ENCODE peak calls at places on chromosome 1, in four cellular contexts. I is stimulated activated naive CD8-positive, alpha-beta T cell treated with anti-CD3 and anti-CD28 coated beads, Interleukin-15, Interleukin-2, amounts not matched to agents 100 U/mL and 50 U/mL, for 24 hours; S is iris pigment epithelial cell; F is A172. M is an unnamed sample.

GRCh38 chr1:78035121-78035520 is 10.6 kb upstream of the GIPC2 start:
- DNase-seq in I (no peak), S (peak; percentile 64), F (no peak), M (peak; percentile 21)

GRCh38 chr1:208741296-208741695 is 497.1 kb upstream of the PLXNA2 start:
- DNase-seq in I (no peak), S (no peak), F (peak; percentile 51), M (peak; percentile 72)

GRCh38 chr1:151839457-151840409 is at the start of gene C2CD4D:
- DNase-seq in I (peak; percentile 76), S (peak; percentile 16), F (no peak), M (no peak)

GRCh38 chr1:14149431-14149830 is 449.1 kb upstream of the KAZN start:
- DNase-seq in I (no peak), S (no peak), F (peak; percentile 62), M (peak; percentile 76)

GRCh38 chr1:236489710-236490377 is 33.9 kb upstream of the LGALS8 start:
- DNase-seq in I (no peak), S (peak; percentile 62), F (peak; percentile 71), M (peak; percentile 43)

GRCh38 chr1:1628656-1629429 is 3.1 kb upstream of the MMP23B start:
- DNase-seq in I (peak; percentile 58), S (no peak), F (no peak), M (peak; percentile 30)

GRCh38 chr1:117570988-117571409 is 34.8 kb upstream of the TENT5C start:
- DNase-seq in I (no peak), S (no peak), F (no peak), M (no peak)

GRCh38 chr1:6401673-6402072 is 8.1 kb upstream of the ACOT7 start:
- DNase-seq in I (no peak), S (no peak), F (no peak), M (no peak)

GRCh38 chr1:7558481-7558880 is 212.6 kb upstream of the VAMP3 start:
- DNase-seq in I (no peak), S (no peak), F (no peak), M (no peak)

GRCh38 chr1:32765561-32766327 is 51.4 kb downstream of the YARS1 start:
- DNase-seq in I (no peak), S (no peak), F (no peak), M (no peak)

GRCh38 chr1:8197493-8198282 is 120.2 kb upstream of the SLC45A1 start:
- DNase-seq in I (no peak), S (peak; percentile 97), F (peak; percentile 88), M (peak; percentile 95)

GRCh38 chr1:74819062-74819461 is 86.1 kb downstream of the TYW3 start:
- DNase-seq in I (no peak), S (peak; percentile 46), F (no peak), M (peak; percentile 77)

GRCh38 chr1:15424981-15425380 is 13.3 kb upstream of the CTRC start:
- DNase-seq in I (no peak), S (no peak), F (no peak), M (no peak)

M was measured in M059J.